ENCODE peak calls at places on chromosomes 7 and 10, in six cellular contexts. One of them, this sample, is unnamed.

GRCh38 chr7:34904987-34905386 is 132.3 kb downstream of the DPY19L1 start:
- DNase-seq in lung: no peak
- DNase-seq in hypothalamus: no peak
- DNase-seq in WTC11: no peak
- DNase-seq in Peyer's patch: no peak
- DNase-seq in NCI-H510A treated with DMSO at 0.1 percent for 48 hours: no peak
- DNase-seq in this sample: no peak

GRCh38 chr7:148623586-148624282 is 33.2 kb downstream of the C7orf33 start:
- DNase-seq in lung: no peak
- DNase-seq in hypothalamus: no peak
- DNase-seq in WTC11: no peak
- DNase-seq in Peyer's patch: no peak
- DNase-seq in NCI-H510A treated with DMSO at 0.1 percent for 48 hours: no peak
- DNase-seq in this sample: no peak

GRCh38 chr10:17599089-17599488 is 18.1 kb downstream of the HACD1 start:
- DNase-seq in lung: no peak
- DNase-seq in hypothalamus: no peak
- DNase-seq in WTC11: no peak
- DNase-seq in Peyer's patch: no peak
- DNase-seq in NCI-H510A treated with DMSO at 0.1 percent for 48 hours: no peak
- DNase-seq in this sample: peak

GRCh38 chr7:14962778-14963177 is 60.2 kb upstream of the DGKB start:
- DNase-seq in lung: no peak
- DNase-seq in hypothalamus: no peak
- DNase-seq in WTC11: no peak
- DNase-seq in Peyer's patch: no peak
- DNase-seq in NCI-H510A treated with DMSO at 0.1 percent for 48 hours: no peak
- DNase-seq in this sample: no peak

GRCh38 chr10:100670828-100671479 is 74.4 kb upstream of the PAX2 start:
- DNase-seq in lung: no peak
- DNase-seq in hypothalamus: no peak
- DNase-seq in WTC11: peak
- DNase-seq in Peyer's patch: peak
- DNase-seq in NCI-H510A treated with DMSO at 0.1 percent for 48 hours: no peak
- DNase-seq in this sample: no peak

GRCh38 chr10:77712207-77712606 is 74.6 kb upstream of the KCNMA1 start:
- DNase-seq in lung: no peak
- DNase-seq in hypothalamus: no peak
- DNase-seq in WTC11: no peak
- DNase-seq in Peyer's patch: no peak
- DNase-seq in NCI-H510A treated with DMSO at 0.1 percent for 48 hours: no peak
- DNase-seq in this sample: no peak

GRCh38 chr7:16668049-16668858 is 22.3 kb downstream of the BZW2 start:
- DNase-seq in lung: peak
- DNase-seq in hypothalamus: no peak
- DNase-seq in WTC11: no peak
- DNase-seq in Peyer's patch: no peak
- DNase-seq in NCI-H510A treated with DMSO at 0.1 percent for 48 hours: no peak
- DNase-seq in this sample: no peak

GRCh38 chr7:149811221-149811620 is 27.0 kb upstream of the ZNF862 start:
- DNase-seq in lung: no peak
- DNase-seq in hypothalamus: no peak
- DNase-seq in WTC11: no peak
- DNase-seq in Peyer's patch: no peak
- DNase-seq in NCI-H510A treated with DMSO at 0.1 percent for 48 hours: no peak
- DNase-seq in this sample: no peak

GRCh38 chr10:99444676-99445075 is 14.3 kb upstream of the GOT1 start:
- DNase-seq in lung: no peak
- DNase-seq in hypothalamus: no peak
- DNase-seq in WTC11: no peak
- DNase-seq in Peyer's patch: no peak
- DNase-seq in NCI-H510A treated with DMSO at 0.1 percent for 48 hours: no peak
- DNase-seq in this sample: no peak

GRCh38 chr7:29194594-29195417 is at the start of gene CHN2:
- DNase-seq in lung: peak
- DNase-seq in hypothalamus: peak
- DNase-seq in WTC11: peak
- DNase-seq in Peyer's patch: peak
- DNase-seq in NCI-H510A treated with DMSO at 0.1 percent for 48 hours: peak
- DNase-seq in this sample: peak

GRCh38 chr7:74115326-74115725 is 31.7 kb downstream of the LIMK1 start:
- DNase-seq in lung: no peak
- DNase-seq in hypothalamus: no peak
- DNase-seq in WTC11: peak
- DNase-seq in Peyer's patch: no peak
- DNase-seq in NCI-H510A treated with DMSO at 0.1 percent for 48 hours: no peak
- DNase-seq in this sample: peak

GRCh38 chr10:85610381-85611092 is 756.1 kb downstream of the GRID1 start:
- DNase-seq in lung: no peak
- DNase-seq in hypothalamus: no peak
- DNase-seq in WTC11: no peak
- DNase-seq in Peyer's patch: no peak
- DNase-seq in NCI-H510A treated with DMSO at 0.1 percent for 48 hours: no peak
- DNase-seq in this sample: no peak

GRCh38 chr10:29749150-29749549 is 114.4 kb upstream of the SVIL start:
- DNase-seq in lung: no peak
- DNase-seq in hypothalamus: no peak
- DNase-seq in WTC11: no peak
- DNase-seq in Peyer's patch: no peak
- DNase-seq in NCI-H510A treated with DMSO at 0.1 percent for 48 hours: no peak
- DNase-seq in this sample: no peak

GRCh38 chr7:2263176-2263575 is 21.1 kb downstream of the NUDT1 start:
- DNase-seq in lung: no peak
- DNase-seq in hypothalamus: no peak
- DNase-seq in WTC11: no peak
- DNase-seq in Peyer's patch: no peak
- DNase-seq in NCI-H510A treated with DMSO at 0.1 percent for 48 hours: no peak
- DNase-seq in this sample: no peak

GRCh38 chr10:129104266-129105045 is 362.6 kb upstream of the MGMT start:
- DNase-seq in lung: peak
- DNase-seq in hypothalamus: no peak
- DNase-seq in WTC11: no peak
- DNase-seq in Peyer's patch: no peak
- DNase-seq in NCI-H510A treated with DMSO at 0.1 percent for 48 hours: no peak
- DNase-seq in this sample: no peak

GRCh38 chr7:138460176-138460648 is at the start of gene TRIM24:
- DNase-seq in lung: peak
- DNase-seq in hypothalamus: no peak
- DNase-seq in WTC11: no peak
- DNase-seq in Peyer's patch: peak
- DNase-seq in NCI-H510A treated with DMSO at 0.1 percent for 48 hours: peak
- DNase-seq in this sample: no peak

GRCh38 chr10:67912330-67912946 is 28.0 kb downstream of the SIRT1 start:
- DNase-seq in lung: no peak
- DNase-seq in hypothalamus: no peak
- DNase-seq in WTC11: no peak
- DNase-seq in Peyer's patch: no peak
- DNase-seq in NCI-H510A treated with DMSO at 0.1 percent for 48 hours: no peak
- DNase-seq in this sample: no peak

GRCh38 chr7:106841896-106842390 is 23.1 kb upstream of the PIK3CG start:
- DNase-seq in lung: no peak
- DNase-seq in hypothalamus: no peak
- DNase-seq in WTC11: no peak
- DNase-seq in Peyer's patch: no peak
- DNase-seq in NCI-H510A treated with DMSO at 0.1 percent for 48 hours: no peak
- DNase-seq in this sample: no peak

GRCh38 chr10:102642553-102643345 is 1.5 kb upstream of the TRIM8 start:
- DNase-seq in lung: no peak
- DNase-seq in hypothalamus: peak
- DNase-seq in WTC11: peak
- DNase-seq in Peyer's patch: peak
- DNase-seq in NCI-H510A treated with DMSO at 0.1 percent for 48 hours: peak
- DNase-seq in this sample: peak

GRCh38 chr7:48638041-48638440 is 286.3 kb upstream of the CDC14C start:
- DNase-seq in lung: no peak
- DNase-seq in hypothalamus: no peak
- DNase-seq in WTC11: no peak
- DNase-seq in Peyer's patch: no peak
- DNase-seq in NCI-H510A treated with DMSO at 0.1 percent for 48 hours: no peak
- DNase-seq in this sample: no peak

GRCh38 chr7:329691-330281 is 39.8 kb downstream of the FOXL3 start:
- DNase-seq in lung: no peak
- DNase-seq in hypothalamus: no peak
- DNase-seq in WTC11: no peak
- DNase-seq in Peyer's patch: peak
- DNase-seq in NCI-H510A treated with DMSO at 0.1 percent for 48 hours: no peak
- DNase-seq in this sample: no peak

GRCh38 chr10:101965075-101965765 is 90.8 kb downstream of the ARMH3 start:
- DNase-seq in lung: no peak
- DNase-seq in hypothalamus: no peak
- DNase-seq in WTC11: no peak
- DNase-seq in Peyer's patch: no peak
- DNase-seq in NCI-H510A treated with DMSO at 0.1 percent for 48 hours: peak
- DNase-seq in this sample: no peak

GRCh38 chr7:149879801-149880738 is 6.3 kb downstream of the ATP6V0E2 start:
- DNase-seq in lung: no peak
- DNase-seq in hypothalamus: no peak
- DNase-seq in WTC11: no peak
- DNase-seq in Peyer's patch: no peak
- DNase-seq in NCI-H510A treated with DMSO at 0.1 percent for 48 hours: peak
- DNase-seq in this sample: peak

GRCh38 chr7:11540271-11540761 is 291.7 kb downstream of the THSD7A start:
- DNase-seq in lung: no peak
- DNase-seq in hypothalamus: no peak
- DNase-seq in WTC11: no peak
- DNase-seq in Peyer's patch: no peak
- DNase-seq in NCI-H510A treated with DMSO at 0.1 percent for 48 hours: no peak
- DNase-seq in this sample: no peak

GRCh38 chr7:94975316-94975715 is 67.9 kb downstream of the PPP1R9A start:
- DNase-seq in lung: no peak
- DNase-seq in hypothalamus: no peak
- DNase-seq in WTC11: no peak
- DNase-seq in Peyer's patch: no peak
- DNase-seq in NCI-H510A treated with DMSO at 0.1 percent for 48 hours: no peak
- DNase-seq in this sample: no peak

GRCh38 chr10:21753497-21754270 is 219.7 kb downstream of the MLLT10 start:
- DNase-seq in lung: no peak
- DNase-seq in hypothalamus: no peak
- DNase-seq in WTC11: no peak
- DNase-seq in Peyer's patch: no peak
- DNase-seq in NCI-H510A treated with DMSO at 0.1 percent for 48 hours: no peak
- DNase-seq in this sample: peak

This sample was measured in WERI-Rb-1.